ENCODE peak calls at places on chromosome 14, in ten cellular contexts. C is neuronal stem cell; S is HS-5; L is activated naive CD8-positive, alpha-beta T cell treated with anti-CD3 and anti-CD28 coated beads, Interleukin-2, amount 50 U/mL, for 16 hours; K is germinal center; A is amniotic stem cell; M is HAP-1; X is activated T-helper 1 cell treated with anti-CD3 and anti-CD28 coated beads, Interleukin-12 subunit alpha, Interleukin-12 subunit beta, Interleukin-2, Interleukin-4 antibody, amounts not matched to agents 30 ng/mL and 10 ng/mL and 1 ng/mL, durations not matched to agents 14 hours and 24 hours and 36 hours; D is activated CD4-positive, alpha-beta T cell treated with anti-CD3 and anti-CD28 coated beads for 48 hours; O is AG09319. R is an unnamed sample.

GRCh38 chr14:32934891-32935633 is 3.6 kb upstream of the NPAS3 start:
- DNase-seq in D (no peak), C (no peak), X (no peak), K (no peak), A (no peak), L (no peak), O (no peak), S (no peak), M (peak), R (no peak)

GRCh38 chr14:104705340-104706047 is 16.1 kb downstream of the INF2 start:
- DNase-seq in L (no peak), S (no peak), D (no peak), M (no peak), K (no peak), X (no peak), A (no peak), C (no peak), O (no peak), R (no peak)

GRCh38 chr14:54026671-54027070 is 70.0 kb upstream of the BMP4 start:
- DNase-seq in O (no peak), C (no peak), L (no peak), S (no peak), A (no peak), X (no peak), M (no peak), D (no peak), K (no peak), R (no peak)

GRCh38 chr14:23556700-23557440 is 799 bp downstream of the THTPA start:
- DNase-seq in O (no peak), M (no peak), A (no peak), X (no peak), L (no peak), C (no peak), K (no peak), D (no peak), S (no peak), R (no peak)

GRCh38 chr14:90815817-90816662 is at the start of gene TTC7B:
- DNase-seq in D (peak), K (peak), M (peak), C (peak), S (no peak), O (no peak), A (no peak), L (no peak), X (no peak), R (no peak)

GRCh38 chr14:34179723-34180122 is 228.8 kb upstream of the EGLN3 start:
- DNase-seq in D (no peak), S (no peak), L (no peak), X (no peak), A (no peak), K (no peak), M (peak), O (no peak), C (no peak), R (no peak)

GRCh38 chr14:56811596-56812363 is 1.5 kb upstream of the OTX2 start:
- DNase-seq in M (peak), A (no peak), K (no peak), X (no peak), C (no peak), S (no peak), L (no peak), O (no peak), D (no peak), R (no peak)

GRCh38 chr14:91378945-91379932 is 38.4 kb downstream of the CCDC88C start:
- DNase-seq in D (no peak), K (no peak), A (no peak), X (no peak), S (no peak), L (no peak), O (no peak), C (no peak), M (no peak), R (no peak)